ENCODE peak calls at places on chromosomes 12 and 14, in seven cellular contexts. E is lower lobe of right lung, D is fibroblast of lung, I is heart right ventricle, H is astrocyte of the cerebellum, Z is neural progenitor cell, W is body of pancreas. M is an unnamed sample.

GRCh38 chr12:95412826-95413311 is 61.1 kb upstream of the METAP2 start:
- DNase-seq in E (no peak), D (peak), I (no peak), H (peak), Z (no peak), W (no peak), M (no peak)

GRCh38 chr12:7009512-7009911 is 8.8 kb downstream of the LPCAT3 start:
- DNase-seq in E (no peak), D (no peak), I (no peak), H (no peak), Z (no peak), W (no peak), M (no peak)

GRCh38 chr12:123813349-123813748 is 51.2 kb downstream of the DNAH10 start:
- DNase-seq in E (no peak), D (peak), I (no peak), H (no peak), Z (no peak), W (no peak), M (no peak)

GRCh38 chr12:116196752-116197718 is 80.5 kb downstream of the MED13L start:
- DNase-seq in E (no peak), D (peak), I (peak), H (no peak), Z (no peak), W (no peak), M (no peak)

GRCh38 chr14:60101801-60102200 is 10.1 kb downstream of the PCNX4 start:
- DNase-seq in E (no peak), D (peak), I (no peak), H (no peak), Z (no peak), W (no peak), M (no peak)

GRCh38 chr12:96719671-96720362 is 187.2 kb upstream of the NEDD1 start:
- DNase-seq in E (no peak), D (peak), I (no peak), H (no peak), Z (no peak), W (peak), M (peak)

GRCh38 chr12:105742567-105742874 is 396.2 kb downstream of the NUAK1 start:
- DNase-seq in E (no peak), D (no peak), I (peak), H (no peak), Z (no peak), W (no peak), M (no peak)

GRCh38 chr14:102805454-102805891 is 28.2 kb downstream of the TRAF3 start:
- DNase-seq in E (no peak), D (peak), I (no peak), H (peak), Z (no peak), W (no peak), M (peak)

GRCh38 chr12:57521475-57522018 is 1.1 kb upstream of the MBD6 start:
- DNase-seq in E (peak), D (peak), I (peak), H (no peak), Z (peak), W (peak), M (no peak)

GRCh38 chr14:59831121-59831730 is 39.4 kb downstream of the RTN1 start:
- DNase-seq in E (no peak), D (peak), I (no peak), H (no peak), Z (no peak), W (no peak), M (no peak)

GRCh38 chr14:52553002-52553670 is 500 bp downstream of the GPR137C start:
- DNase-seq in E (peak), D (peak), I (peak), H (no peak), Z (peak), W (peak), M (no peak)

GRCh38 chr12:56288705-56289387 is 11.3 kb downstream of the CS start:
- DNase-seq in E (no peak), D (no peak), I (no peak), H (no peak), Z (no peak), W (no peak), M (no peak)

GRCh38 chr12:56222531-56222895 is 791 bp upstream of the RNF41 start:
- DNase-seq in E (no peak), D (no peak), I (no peak), H (no peak), Z (no peak), W (no peak), M (no peak)

GRCh38 chr14:70616646-70617045 is 16.2 kb upstream of the MED6 start:
- DNase-seq in E (no peak), D (no peak), I (no peak), H (no peak), Z (no peak), W (no peak), M (no peak)

GRCh38 chr12:111409403-111410228 is 3.9 kb downstream of the SH2B3 start:
- DNase-seq in E (peak), D (peak), I (peak), H (no peak), Z (no peak), W (peak), M (no peak)

GRCh38 chr14:60652674-60653387 is 3.6 kb upstream of the SIX1 start:
- DNase-seq in E (no peak), D (no peak), I (no peak), H (no peak), Z (peak), W (no peak), M (no peak)

GRCh38 chr12:111386891-111387290 is 18.0 kb upstream of the PHETA1 start:
- DNase-seq in E (no peak), D (no peak), I (no peak), H (no peak), Z (no peak), W (no peak), M (no peak)

GRCh38 chr12:19945559-19946485 is 422.5 kb upstream of the PDE3A start:
- DNase-seq in E (no peak), D (peak), I (no peak), H (no peak), Z (no peak), W (no peak), M (no peak)

GRCh38 chr12:128057586-128057985 is 209.4 kb upstream of the TMEM132C start:
- DNase-seq in E (no peak), D (no peak), I (no peak), H (no peak), Z (no peak), W (no peak), M (no peak)

GRCh38 chr12:94699796-94700195 is 49.4 kb upstream of the TMCC3 start:
- DNase-seq in E (no peak), D (no peak), I (no peak), H (no peak), Z (no peak), W (no peak), M (no peak)

GRCh38 chr14:96586921-96587822 is 85.0 kb downstream of the PAPOLA start:
- DNase-seq in E (no peak), D (no peak), I (no peak), H (no peak), Z (no peak), W (no peak), M (no peak)

GRCh38 chr14:52086755-52087154 is 17.9 kb upstream of the NID2 start:
- DNase-seq in E (no peak), D (peak), I (no peak), H (no peak), Z (no peak), W (no peak), M (no peak)

DNA sequence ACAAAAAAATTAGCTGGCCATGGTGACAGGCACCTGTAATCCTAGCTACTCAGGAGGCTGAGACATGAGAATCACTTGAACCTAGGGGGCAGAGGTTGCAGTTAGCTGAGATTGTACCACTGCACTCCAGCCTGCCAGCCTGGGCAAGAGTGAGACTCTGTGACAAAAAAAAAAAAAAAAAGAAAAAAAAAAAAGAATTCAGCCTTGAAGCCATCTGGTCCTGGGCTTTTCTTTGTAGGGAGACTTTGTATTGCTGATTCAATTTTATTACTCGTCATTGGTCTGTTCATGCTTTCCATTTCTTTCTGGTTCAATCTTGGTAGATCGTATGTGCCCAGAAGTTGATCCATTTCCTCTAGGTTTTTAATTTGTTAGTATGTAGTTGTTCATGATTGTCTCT is 243.1 kb downstream of the RAD51B start:
- DNase-seq in E (no peak), D (no peak), I (no peak), H (no peak), Z (no peak), W (no peak), M (no peak)
- H3K4me3 ChIP-seq in E (no peak), D (no peak), I (no peak), H (no peak), Z (no peak), W (no peak), M (no peak)

DNA sequence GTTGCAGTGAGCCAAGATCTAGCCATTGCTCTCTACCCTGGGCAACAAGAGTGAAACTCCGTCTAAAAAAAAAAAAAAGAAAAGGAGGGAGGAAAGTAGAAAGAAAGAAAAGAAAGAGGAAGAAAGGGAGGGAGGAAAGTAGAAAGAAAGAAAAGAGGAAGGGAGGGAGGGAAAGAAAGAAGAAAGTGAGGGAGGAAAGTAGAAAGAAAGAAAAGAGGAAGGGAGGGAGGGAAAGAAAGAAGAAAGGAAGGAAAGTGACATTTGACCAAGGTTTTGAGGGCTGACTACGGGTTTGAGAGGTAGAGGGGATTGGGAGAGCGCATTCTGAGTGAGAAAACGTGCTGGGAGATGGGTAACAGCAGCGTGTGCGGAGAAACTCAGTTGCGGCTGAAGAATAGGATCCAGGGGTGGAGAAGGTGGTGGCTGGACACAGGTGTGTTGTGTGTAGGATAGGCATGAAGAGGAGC is 521 bp upstream of the PAPLN start:
- DNase-seq in E (no peak), D (no peak), I (no peak), H (no peak), Z (peak), W (no peak), M (no peak)
- H3K4me3 ChIP-seq in E (peak), D (no peak), I (peak), H (no peak), Z (peak), W (no peak), M (no peak)

GRCh38 chr12:113422929-113423669 is 919 bp downstream of the SDSL start:
- DNase-seq in E (peak), D (no peak), I (no peak), H (no peak), Z (no peak), W (no peak), M (no peak)

GRCh38 chr12:113427882-113428281 is 5.7 kb downstream of the SDSL start:
- DNase-seq in E (peak), D (no peak), I (no peak), H (no peak), Z (no peak), W (no peak), M (no peak)

GRCh38 chr12:113425960-113426453 is 3.8 kb downstream of the SDSL start:
- DNase-seq in E (peak), D (no peak), I (no peak), H (no peak), Z (peak), W (no peak), M (no peak)

GRCh38 chr12:113422030-113422900 is at the start of gene SDSL:
- DNase-seq in E (peak), D (peak), I (peak), H (no peak), Z (peak), W (peak), M (no peak)

DNA sequence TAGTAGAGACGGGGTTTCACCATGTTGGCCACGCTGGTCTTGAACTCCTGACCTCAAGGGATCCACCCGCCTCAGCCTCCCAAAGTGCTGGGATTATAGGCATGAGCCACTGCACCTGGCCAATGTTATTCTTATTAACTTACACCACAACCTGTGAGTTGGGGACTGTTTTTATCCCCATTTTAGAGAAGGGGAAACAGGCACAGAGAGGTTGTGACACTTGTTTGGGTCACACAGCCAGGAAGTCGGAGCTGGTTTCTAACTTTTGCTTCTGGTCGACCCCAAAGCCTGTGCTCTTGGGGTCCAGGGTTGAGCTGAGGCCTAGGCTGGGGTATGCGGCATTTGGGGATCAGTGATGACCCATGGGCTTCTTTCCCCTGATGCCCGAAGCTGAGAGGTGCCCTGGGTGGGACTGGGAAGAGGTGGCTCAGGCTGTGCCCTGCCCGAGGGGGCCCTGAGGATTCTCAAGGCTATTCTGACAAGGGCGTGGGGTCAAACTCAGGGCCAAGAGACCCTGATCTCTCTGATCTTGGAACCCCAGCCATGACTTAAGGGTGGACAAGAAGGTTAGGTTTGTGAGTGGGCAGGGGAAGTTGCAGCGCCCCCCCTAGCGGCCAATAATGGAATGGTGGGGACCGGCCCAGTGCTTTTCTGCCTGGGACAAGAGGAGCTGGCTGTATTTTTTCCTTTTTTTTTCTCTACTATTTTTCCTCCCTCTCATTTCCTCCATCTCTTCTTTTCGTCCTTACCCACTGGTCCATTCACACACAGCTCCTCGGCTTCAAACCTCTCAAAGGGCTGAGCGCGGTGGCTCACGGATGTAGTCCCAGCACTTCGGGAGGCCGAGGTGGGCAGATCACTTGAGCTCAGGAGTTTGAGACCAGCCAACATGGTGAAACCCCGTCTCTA is 3.0 kb downstream of the SDSL start:
- DNase-seq in E (peak), D (peak), I (peak), H (no peak), Z (peak), W (peak), M (peak)
- H3K4me3 ChIP-seq in E (no peak), D (no peak), I (no peak), H (no peak), Z (peak), W (no peak), M (no peak)

GRCh38 chr12:114678718-114679117 is 5.3 kb downstream of the TBX3 start:
- DNase-seq in E (no peak), D (no peak), I (no peak), H (no peak), Z (no peak), W (no peak), M (no peak)

GRCh38 chr12:114679942-114680341 is 4.0 kb downstream of the TBX3 start:
- DNase-seq in E (no peak), D (no peak), I (no peak), H (no peak), Z (no peak), W (no peak), M (no peak)

GRCh38 chr12:114680498-114681148 is 3.4 kb downstream of the TBX3 start:
- DNase-seq in E (no peak), D (no peak), I (no peak), H (no peak), Z (no peak), W (no peak), M (no peak)

GRCh38 chr12:114678028-114678427 is 5.9 kb downstream of the TBX3 start:
- DNase-seq in E (no peak), D (no peak), I (no peak), H (no peak), Z (no peak), W (no peak), M (no peak)

DNA sequence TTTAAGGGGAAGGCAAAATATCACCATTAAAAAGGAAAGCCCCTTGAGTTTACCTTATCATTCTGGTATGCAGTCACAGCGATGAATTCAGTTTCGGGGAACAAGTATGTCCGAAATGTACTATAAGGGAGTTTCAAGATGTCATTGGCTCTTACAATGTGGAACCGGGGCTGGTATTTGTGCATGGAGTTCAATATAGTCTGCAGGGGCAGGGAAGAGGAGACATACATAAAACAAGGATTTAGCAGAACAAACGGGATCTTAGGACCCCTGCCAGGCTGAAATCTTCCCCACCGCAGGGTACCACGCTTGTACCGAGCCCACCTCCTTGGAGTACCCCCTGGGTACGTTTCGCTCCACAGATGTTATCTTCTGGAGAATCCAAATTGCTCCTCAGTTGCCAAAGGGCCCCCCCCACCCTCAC is 4.5 kb downstream of the TBX3 start:
- DNase-seq in E (no peak), D (no peak), I (no peak), H (no peak), Z (peak), W (no peak), M (no peak)
- H3K4me3 ChIP-seq in E (peak), D (peak), I (peak), H (peak), Z (no peak), W (no peak), M (no peak)

M was measured in CD8-positive, alpha-beta memory T cell.